ENCODE peak calls at places on chromosomes 7 and 10, in four cellular contexts. B is WTC11, R is K562, D is GM12878. F is an unnamed sample.

GRCh38 chr10:33145451-33146188 is 187.6 kb upstream of the ITGB1 start:
- DNase-seq in B (no peak), R (no peak), D (no peak), F (peak; percentile 83)

GRCh38 chr7:98559958-98560357 is 57.1 kb upstream of the NPTX2 start:
- DNase-seq in B (no peak), R (peak; percentile 9), D (no peak), F (no peak)

GRCh38 chr7:128738570-128739047 is 550 bp upstream of the CALU start:
- DNase-seq in R (no peak), B (no peak), D (no peak), F (no peak)

GRCh38 chr7:90629306-90629918 is 33.3 kb downstream of the CDK14 start:
- DNase-seq in R (peak; percentile 37), D (peak; percentile 45), B (no peak), F (peak; percentile 46)

GRCh38 chr10:102504179-102504975 is 605 bp downstream of the SUFU start:
- DNase-seq in D (no peak), B (peak; percentile 76), R (peak; percentile 37), F (no peak)

GRCh38 chr10:62652114-62652513 is 152.4 kb upstream of the ADO start:
- DNase-seq in B (no peak), R (no peak), D (no peak), F (no peak)

GRCh38 chr7:36128448-36129047 is 24.5 kb upstream of the EEPD1 start:
- DNase-seq in R (peak; percentile 19), B (no peak), D (no peak), F (peak; percentile 76)

GRCh38 chr10:70699659-70700174 is 27.4 kb downstream of the ADAMTS14 start:
- DNase-seq in B (peak; percentile 38), R (peak; percentile 88), D (no peak), F (peak; percentile 9)

GRCh38 chr10:70317943-70318318 is 34.1 kb upstream of the NPFFR1 start:
- DNase-seq in D (no peak), B (no peak), R (no peak), F (no peak)

GRCh38 chr10:61935085-61935484 is 33.6 kb downstream of the ARID5B start:
- DNase-seq in D (no peak), R (no peak), B (no peak), F (no peak)

GRCh38 chr7:44678096-44678467 is 70.6 kb upstream of the ZMIZ2 start:
- DNase-seq in B (no peak), R (no peak), D (no peak), F (no peak)

GRCh38 chr10:88833722-88834121 is 17.9 kb downstream of the ANKRD22 start:
- DNase-seq in B (no peak), D (no peak), R (no peak), F (no peak)

GRCh38 chr10:77463499-77463898 is 174.1 kb downstream of the KCNMA1 start:
- DNase-seq in B (no peak), R (no peak), D (no peak), F (no peak)

GRCh38 chr7:157587487-157588270 is 250.9 kb downstream of the DNAJB6 start:
- DNase-seq in B (no peak), R (no peak), D (no peak), F (no peak)

GRCh38 chr7:128781126-128781525 is 5.5 kb upstream of the OPN1SW start:
- DNase-seq in D (no peak), B (no peak), R (no peak), F (no peak)

GRCh38 chr7:138167222-138167621 is 91.0 kb downstream of the AKR1D1 start:
- DNase-seq in D (no peak), B (no peak), R (no peak), F (no peak)

GRCh38 chr7:138167869-138168296 is 91.6 kb downstream of the AKR1D1 start:
- DNase-seq in B (no peak), D (no peak), R (no peak), F (no peak)

GRCh38 chr7:138163800-138164199 is 87.5 kb downstream of the AKR1D1 start:
- DNase-seq in R (no peak), D (no peak), B (no peak), F (no peak)

GRCh38 chr7:138166681-138167080 is 90.4 kb downstream of the AKR1D1 start:
- DNase-seq in B (no peak), R (no peak), D (no peak), F (no peak)

GRCh38 chr7:138164804-138165203 is 88.5 kb downstream of the AKR1D1 start:
- DNase-seq in D (no peak), R (peak; percentile 9), B (no peak), F (no peak)
- TF ChIP-seq CBFB in D (no peak), R (no peak), B (no peak), F (no peak)

GRCh38 chr10:124268976-124269375 is 149.7 kb downstream of the OAT start:
- DNase-seq in B (no peak), R (no peak), D (no peak), F (no peak)

GRCh38 chr10:124266468-124267230 is 152.1 kb downstream of the OAT start:
- DNase-seq in R (no peak), D (no peak), B (no peak), F (no peak)

GRCh38 chr10:124265776-124266467 is 152.8 kb downstream of the OAT start:
- DNase-seq in D (no peak), R (no peak), B (no peak), F (no peak)

GRCh38 chr10:124267911-124268549 is 150.7 kb downstream of the OAT start:
- DNase-seq in R (no peak), B (no peak), D (no peak), F (no peak)

DNA sequence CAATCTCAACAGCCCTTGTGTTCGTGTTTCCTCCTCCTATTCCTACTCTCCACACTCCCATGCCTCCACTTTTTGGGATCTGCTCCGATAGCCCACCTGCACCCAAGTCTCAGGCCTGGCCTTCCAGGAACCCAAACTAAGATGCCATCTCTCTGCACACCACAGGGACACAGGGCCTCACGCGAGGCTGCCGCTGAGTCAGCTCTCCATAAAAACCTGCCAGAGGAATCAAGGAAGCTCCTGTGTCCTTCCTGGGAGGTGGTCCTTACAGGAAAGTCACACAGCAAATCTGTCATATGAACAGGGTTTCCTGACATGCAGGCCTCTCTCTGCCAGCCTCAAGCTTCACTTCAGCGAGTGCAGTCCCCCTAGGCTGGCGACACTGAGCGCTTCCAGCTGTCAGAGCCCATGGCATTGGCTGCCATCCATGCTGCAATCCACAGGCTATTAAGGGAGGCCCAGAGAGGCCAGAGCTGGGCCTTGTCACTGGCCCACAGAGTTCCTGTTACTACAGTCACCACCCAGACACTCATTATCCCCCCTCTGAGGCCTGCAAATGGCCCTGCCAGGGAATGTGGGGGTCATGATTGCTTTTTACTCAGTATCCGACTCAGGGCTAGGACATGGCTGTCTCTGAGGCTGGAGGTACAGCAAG is 151.4 kb downstream of the OAT start:
- DNase-seq in R (no peak), B (no peak), D (no peak), F (no peak)
- TF ChIP-seq CBFB in R (no peak), B (no peak), D (no peak), F (no peak)

GRCh38 chr7:50497068-50497642 is 47.0 kb upstream of the FIGNL1 start:
- DNase-seq in B (no peak), D (no peak), R (peak; percentile 89), F (no peak)

GRCh38 chr7:50496541-50496940 is 46.4 kb upstream of the FIGNL1 start:
- DNase-seq in R (no peak), B (no peak), D (no peak), F (no peak)

GRCh38 chr7:50499092-50499491 is 48.9 kb upstream of the FIGNL1 start:
- DNase-seq in D (no peak), R (no peak), B (no peak), F (no peak)

GRCh38 chr7:50495746-50496145 is 45.6 kb upstream of the FIGNL1 start:
- DNase-seq in D (no peak), R (no peak), B (no peak), F (no peak)

GRCh38 chr7:50497968-50498367 is 47.8 kb upstream of the FIGNL1 start:
- DNase-seq in B (no peak), D (no peak), R (no peak), F (no peak)
- TF ChIP-seq CBFB in B (no peak), D (no peak), R (no peak), F (no peak)

GRCh38 chr10:1631282-1631681 is 106.0 kb downstream of the ADARB2 start:
- DNase-seq in B (no peak), R (no peak), D (no peak), F (no peak)
- TF ChIP-seq CBFB in B (no peak), R (no peak), D (no peak), F (no peak)